ENCODE peak calls at places on chromosomes 12 and 14, in eight cellular contexts. C, W, S, K, M, I, Y and E are unnamed samples.

GRCh38 chr12:112537710-112538396 is 119.1 kb downstream of the PTPN11 start:
- DNase-seq in W (no peak), S (peak; percentile 100), I (peak; percentile 4), Y (no peak), M (no peak), C (no peak), K (no peak), E (no peak)

GRCh38 chr14:84468153-84468552 is 1061.8 kb upstream of the FLRT2 start:
- DNase-seq in W (no peak), Y (no peak), K (no peak), I (peak; percentile 11), M (no peak), C (no peak), S (no peak), E (no peak)

GRCh38 chr12:111819191-111820158 is 22.6 kb upstream of the MAPKAPK5 start:
- DNase-seq in M (peak; percentile 91), I (no peak), S (no peak), K (no peak), C (no peak), W (no peak), Y (no peak), E (no peak)

GRCh38 chr14:52188381-52188780 is 79.1 kb upstream of the PTGDR start:
- DNase-seq in M (no peak), Y (no peak), C (no peak), K (no peak), S (no peak), I (no peak), W (no peak), E (no peak)

GRCh38 chr12:62698701-62699101 is 232.1 kb downstream of the MON2 start:
- DNase-seq in C (no peak), K (no peak), M (no peak), I (peak; percentile 81), S (peak; percentile 67), Y (no peak), W (no peak), E (no peak)

GRCh38 chr12:42565633-42566032 is 23.9 kb downstream of the PRICKLE1 start:
- DNase-seq in S (no peak), C (no peak), M (no peak), I (no peak), K (no peak), W (no peak), Y (no peak), E (no peak)

GRCh38 chr14:90204516-90204915 is 51.8 kb upstream of the PSMC1 start:
- DNase-seq in I (no peak), Y (no peak), W (no peak), K (no peak), S (no peak), C (no peak), M (no peak), E (no peak)

GRCh38 chr12:88578821-88579518 is 1.3 kb downstream of the KITLG start:
- DNase-seq in I (no peak), Y (no peak), W (peak; percentile 19), S (peak; percentile 13), M (no peak), C (peak; percentile 31), K (no peak), E (no peak)

GRCh38 chr12:112005419-112006395 is 7.3 kb downstream of the TMEM116 start:
- DNase-seq in W (peak; percentile 31), Y (no peak), K (no peak), I (no peak), S (no peak), C (no peak), M (no peak), E (no peak)

GRCh38 chr14:68922201-68922613 is 56.9 kb downstream of the ACTN1 start:
- DNase-seq in S (no peak), W (no peak), I (no peak), Y (no peak), C (no peak), M (no peak), K (no peak), E (no peak)

GRCh38 chr12:111304642-111305071 is 64.2 kb downstream of the PHETA1 start:
- DNase-seq in Y (peak; percentile 31), C (no peak), K (no peak), S (no peak), I (no peak), W (no peak), M (peak; percentile 75), E (no peak)

GRCh38 chr14:93114713-93115068 is 1.0 kb downstream of the ITPK1 start:
- DNase-seq in W (peak; percentile 37), S (no peak), M (no peak), C (peak; percentile 11), I (no peak), Y (no peak), K (peak; percentile 55), E (no peak)

GRCh38 chr12:85617307-85618091 is 218.7 kb downstream of the RASSF9 start:
- DNase-seq in K (no peak), Y (no peak), M (no peak), W (no peak), S (no peak), I (no peak), C (no peak), E (no peak)

GRCh38 chr12:45637706-45638105 is 91.8 kb upstream of the ARID2 start:
- DNase-seq in C (no peak), Y (no peak), W (no peak), K (no peak), S (no peak), I (peak; percentile 66), M (no peak), E (no peak)

GRCh38 chr12:89350661-89351488 is 1.4 kb downstream of the DUSP6 start:
- DNase-seq in Y (peak; percentile 13), W (peak; percentile 31), I (no peak), K (no peak), C (no peak), S (no peak), M (peak; percentile 80), E (no peak)

GRCh38 chr12:3035815-3036702 is 41.1 kb upstream of the TSPAN9 start:
- DNase-seq in I (no peak), W (no peak), S (no peak), Y (no peak), C (no peak), K (no peak), M (peak; percentile 52), E (peak; percentile 11)

GRCh38 chr14:101810897-101811620 is 49.5 kb downstream of the PPP2R5C start:
- DNase-seq in C (no peak), I (peak; percentile 47), Y (peak; percentile 40), S (peak; percentile 11), W (no peak), K (no peak), M (no peak), E (no peak)

GRCh38 chr14:73237786-73238261 is 518 bp downstream of the PAPLN start:
- DNase-seq in Y (no peak), C (no peak), W (no peak), K (no peak), S (no peak), I (no peak), M (no peak), E (no peak)

GRCh38 chr14:49497267-49497666 is 88.9 kb downstream of the RPS29 start:
- DNase-seq in C (no peak), K (no peak), Y (no peak), S (no peak), M (no peak), W (no peak), I (no peak), E (no peak)

DNA sequence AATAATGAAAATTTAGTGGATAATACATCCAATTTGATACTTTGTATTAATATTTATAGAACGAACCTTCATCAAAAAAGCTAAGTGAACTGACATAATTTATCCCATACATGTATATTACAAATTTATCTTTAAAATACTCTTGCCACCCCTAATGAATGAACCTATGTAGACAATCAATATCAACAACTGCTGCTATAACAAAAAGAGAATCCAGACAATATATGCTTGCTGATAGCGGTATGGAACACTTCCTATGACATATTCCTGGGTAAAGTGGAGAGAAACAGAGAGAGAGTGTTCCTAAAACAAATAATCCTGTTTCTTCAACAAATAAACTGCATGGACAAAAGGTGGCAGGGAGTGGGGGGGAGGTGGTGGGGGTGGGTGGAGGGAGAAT is 31.3 kb downstream of the TM7SF3 start:
- DNase-seq in C (no peak), Y (no peak), S (no peak), W (no peak), I (no peak), M (no peak), K (no peak), E (no peak)
- H3K27ac ChIP-seq in C (no peak overlapping the region), Y (no peak overlapping the region), S (no peak overlapping the region), W (no peak overlapping the region), I (no peak overlapping the region), M (no peak overlapping the region), K (no peak overlapping the region), E (no peak overlapping the region)

DNA sequence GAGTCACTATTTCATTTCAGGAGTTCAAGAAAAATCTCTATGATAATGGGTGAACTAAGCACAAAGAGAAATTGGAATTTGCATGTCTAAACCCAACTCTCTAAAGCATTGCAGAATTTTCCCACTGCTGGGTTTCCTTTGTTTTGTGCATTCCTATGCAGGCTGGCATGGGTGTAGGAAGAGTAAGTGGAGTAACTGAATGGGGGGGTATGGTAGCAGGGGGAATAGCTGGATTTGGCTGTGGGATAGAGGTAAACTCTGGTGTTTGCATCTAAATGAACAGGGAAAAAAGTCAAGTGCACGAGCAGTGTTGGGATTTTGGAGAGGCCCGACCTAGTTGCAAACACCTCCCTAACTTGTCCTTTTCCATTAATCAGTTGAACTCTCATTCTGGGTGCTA is 159.1 kb downstream of the ANO4 start:
- DNase-seq in I (no peak), W (no peak), K (no peak), Y (no peak), C (no peak), M (no peak), S (no peak), E (no peak)
- H3K27ac ChIP-seq in I (no peak overlapping the region), W (no peak overlapping the region), K (no peak overlapping the region), Y (no peak overlapping the region), C (no peak overlapping the region), M (no peak overlapping the region), S (no peak overlapping the region), E (no peak overlapping the region)

GRCh38 chr12:54056110-54056509 is 2.5 kb downstream of the HOXC4 start:
- DNase-seq in I (no peak), S (no peak), K (no peak), M (no peak), C (no peak), Y (no peak), W (no peak), E (no peak)

GRCh38 chr12:54052745-54053624 is 650 bp upstream of the HOXC4 start:
- DNase-seq in I (no peak), C (no peak), W (no peak), M (peak; percentile 92), Y (no peak), K (no peak), S (peak; percentile 15), E (no peak)

GRCh38 chr12:54053625-54054441 is at the start of gene HOXC4:
- DNase-seq in W (no peak), C (no peak), I (peak; percentile 10), Y (no peak), K (no peak), M (peak; percentile 95), S (peak; percentile 15), E (peak; percentile 3)

GRCh38 chr12:54055522-54055921 is 1.9 kb downstream of the HOXC4 start:
- DNase-seq in W (no peak), I (no peak), C (no peak), M (no peak), K (no peak), S (no peak), Y (no peak), E (no peak)

GRCh38 chr12:54054442-54055332 is 1.1 kb downstream of the HOXC4 start:
- DNase-seq in M (no peak), S (no peak), C (no peak), I (no peak), Y (no peak), K (no peak), W (no peak), E (no peak)
- H3K27ac ChIP-seq in M (peak overlapping the region; percentile 83), S (no peak overlapping the region), C (no peak overlapping the region), I (no peak overlapping the region), Y (no peak overlapping the region), K (no peak overlapping the region), W (no peak overlapping the region), E (no peak overlapping the region)

GRCh38 chr12:50618864-50619609 is 114.3 kb downstream of the DIP2B start:
- DNase-seq in W (no peak), C (no peak), I (peak; percentile 90), S (peak; percentile 58), Y (no peak), K (no peak), M (no peak), E (no peak)
- H3K27ac ChIP-seq in W (peak overlapping the region; percentile 55), C (no peak overlapping the region), I (peak overlapping the region; percentile 89), S (peak overlapping the region; percentile 24), Y (no peak overlapping the region), K (no peak overlapping the region), M (no peak overlapping the region), E (no peak overlapping the region)